ENCODE peak calls at places on chromosomes 7 and 10, in four cellular contexts. G is testis, Q is ovary, B is RWPE2. A is an unnamed sample.

GRCh38 chr7:30511973-30512662 is 7.5 kb upstream of the GGCT start:
- DNase-seq in B (no peak), G (no peak), Q (no peak), A (no peak)

GRCh38 chr10:78196964-78197363 is 163.3 kb downstream of the RPS24 start:
- DNase-seq in G (no peak), B (peak), Q (no peak), A (peak)

GRCh38 chr7:101987494-101987893 is 170.1 kb downstream of the CUX1 start:
- DNase-seq in G (no peak), Q (no peak), B (no peak), A (no peak)

GRCh38 chr7:16648551-16648950 is 2.6 kb downstream of the BZW2 start:
- DNase-seq in B (no peak), G (no peak), Q (no peak), A (no peak)

GRCh38 chr10:131576341-131577177 is 265.0 kb upstream of the TCERG1L start:
- DNase-seq in G (no peak), Q (no peak), B (no peak), A (no peak)

GRCh38 chr10:10824611-10825148 is 193.0 kb upstream of the CELF2 start:
- DNase-seq in B (no peak), G (peak), Q (peak), A (peak)

GRCh38 chr10:29608476-29609301 is 26.1 kb downstream of the SVIL start:
- DNase-seq in G (peak), Q (peak), B (no peak), A (no peak)

GRCh38 chr10:97743169-97743945 is 6.4 kb downstream of the ZFYVE27 start:
- DNase-seq in B (no peak), Q (no peak), G (no peak), A (no peak)

GRCh38 chr10:121080324-121080807 is 229.2 kb downstream of the WDR11 start:
- DNase-seq in Q (no peak), B (no peak), G (peak), A (peak)

GRCh38 chr7:128155100-128155763 is 85.8 kb upstream of the LEP start:
- DNase-seq in B (no peak), G (no peak), Q (no peak), A (no peak)

GRCh38 chr10:47282657-47283018 is 17.4 kb upstream of the GDF10 start:
- DNase-seq in G (no peak), B (no peak), Q (no peak), A (no peak)

GRCh38 chr10:9222917-9223316 is 1168.4 kb downstream of the GATA3 start:
- DNase-seq in B (no peak), G (no peak), Q (no peak), A (peak)

GRCh38 chr10:61923210-61924024 is 21.9 kb downstream of the ARID5B start:
- DNase-seq in G (no peak), B (no peak), Q (no peak), A (peak)

GRCh38 chr10:13728898-13729535 is 142.3 kb downstream of the PRPF18 start:
- DNase-seq in B (no peak), Q (no peak), G (no peak), A (no peak)

GRCh38 chr7:48089415-48089975 is 430 bp downstream of the UPP1 start:
- DNase-seq in B (no peak), G (peak), Q (peak), A (no peak)

GRCh38 chr10:59268460-59268859 is 92.0 kb downstream of the PHYHIPL start:
- DNase-seq in G (peak), Q (no peak), B (no peak), A (no peak)

GRCh38 chr7:152865011-152865410 is 105.5 kb downstream of the ACTR3B start:
- DNase-seq in B (no peak), Q (no peak), G (no peak), A (no peak)

GRCh38 chr10:10991144-10991543 is 26.5 kb upstream of the CELF2 start:
- DNase-seq in B (no peak), G (no peak), Q (no peak), A (no peak)

GRCh38 chr10:11683529-11684320 is 58.5 kb upstream of the ECHDC3 start:
- DNase-seq in Q (no peak), G (no peak), B (no peak), A (no peak)

GRCh38 chr10:91006001-91006751 is 85.3 kb upstream of the ANKRD1 start:
- DNase-seq in Q (peak), B (no peak), G (peak), A (peak)

DNA sequence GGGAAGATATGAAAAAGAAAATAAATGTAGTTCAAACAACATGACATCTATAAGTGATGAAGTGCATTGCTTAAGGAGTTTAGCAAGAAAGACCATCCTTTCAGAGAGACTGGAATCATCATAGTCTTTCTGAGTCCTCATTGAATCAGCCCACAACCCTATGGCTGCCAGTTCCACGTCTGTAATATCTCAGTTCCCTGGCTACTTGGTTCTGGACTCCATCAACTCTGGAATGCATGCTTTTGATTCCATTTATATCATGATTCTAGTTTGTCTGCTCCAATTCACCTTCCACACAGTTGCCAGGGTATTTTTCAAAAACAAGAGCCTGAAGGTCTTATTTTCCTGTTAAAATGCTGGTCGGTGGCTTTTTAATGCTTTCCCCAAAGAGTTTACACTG is 126.4 kb upstream of the MDFIC start:
- DNase-seq in G (no peak), B (no peak), Q (no peak), A (no peak)
- H3K4me3 ChIP-seq in G (no peak), B (no peak), Q (no peak), A (no peak)

DNA sequence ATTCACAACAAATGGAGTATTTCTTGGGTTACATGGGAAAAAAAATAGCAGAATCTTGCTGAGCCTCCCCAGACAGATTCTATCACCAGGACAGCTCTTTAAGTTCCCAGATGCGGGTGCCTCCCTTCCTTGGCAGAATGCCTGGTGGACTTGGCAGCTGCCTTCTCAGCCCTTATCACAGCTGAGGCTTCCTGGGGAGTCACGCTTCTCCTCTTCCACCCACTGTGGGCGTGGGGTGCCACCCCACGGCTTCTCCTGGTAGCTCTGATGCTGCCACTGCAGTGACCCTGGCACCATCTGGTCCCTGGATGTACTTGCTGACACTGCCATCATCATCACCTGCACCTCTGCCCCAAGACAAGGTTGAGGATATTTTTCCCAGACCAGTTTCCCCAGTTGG is 16.2 kb upstream of the NME8 start:
- DNase-seq in Q (peak), G (peak), B (peak), A (peak)
- TF ChIP-seq CTCF in Q (no peak), G (peak), B (peak), A (no peak)

GRCh38 chr10:102403115-102403514 is 7.6 kb downstream of the NFKB2 start:
- DNase-seq in G (no peak), B (no peak), Q (no peak), A (no peak)

GRCh38 chr10:102402512-102402896 is 7.0 kb downstream of the NFKB2 start:
- DNase-seq in B (no peak), Q (no peak), G (no peak), A (no peak)

GRCh38 chr10:102405632-102406031 is 10.1 kb downstream of the NFKB2 start:
- DNase-seq in Q (no peak), G (no peak), B (no peak), A (no peak)

GRCh38 chr10:102405108-102405561 is 9.6 kb downstream of the NFKB2 start:
- DNase-seq in Q (no peak), G (no peak), B (no peak), A (no peak)

GRCh38 chr10:102404361-102405107 is 9.0 kb downstream of the NFKB2 start:
- DNase-seq in Q (no peak), G (no peak), B (no peak), A (no peak)
- H3K4me3 ChIP-seq in Q (no peak), G (no peak), B (no peak), A (no peak)

GRCh38 chr7:116807011-116807560 is 55.3 kb upstream of the CAPZA2 start:
- DNase-seq in B (no peak), G (no peak), Q (no peak), A (no peak)
- TF ChIP-seq CTCF in B (no peak), G (no peak), Q (no peak), A (no peak)

GRCh38 chr7:24842029-24842428 is 84.8 kb upstream of the GSDME start:
- DNase-seq in Q (no peak), G (no peak), B (no peak), A (no peak)

GRCh38 chr7:24840543-24840942 is 83.3 kb upstream of the GSDME start:
- DNase-seq in G (no peak), B (no peak), Q (no peak), A (no peak)

GRCh38 chr7:24847754-24848153 is 90.5 kb upstream of the GSDME start:
- DNase-seq in Q (no peak), B (no peak), G (no peak), A (no peak)

GRCh38 chr7:24842449-24843241 is 85.4 kb upstream of the GSDME start:
- DNase-seq in B (no peak), G (no peak), Q (no peak), A (peak)

DNA sequence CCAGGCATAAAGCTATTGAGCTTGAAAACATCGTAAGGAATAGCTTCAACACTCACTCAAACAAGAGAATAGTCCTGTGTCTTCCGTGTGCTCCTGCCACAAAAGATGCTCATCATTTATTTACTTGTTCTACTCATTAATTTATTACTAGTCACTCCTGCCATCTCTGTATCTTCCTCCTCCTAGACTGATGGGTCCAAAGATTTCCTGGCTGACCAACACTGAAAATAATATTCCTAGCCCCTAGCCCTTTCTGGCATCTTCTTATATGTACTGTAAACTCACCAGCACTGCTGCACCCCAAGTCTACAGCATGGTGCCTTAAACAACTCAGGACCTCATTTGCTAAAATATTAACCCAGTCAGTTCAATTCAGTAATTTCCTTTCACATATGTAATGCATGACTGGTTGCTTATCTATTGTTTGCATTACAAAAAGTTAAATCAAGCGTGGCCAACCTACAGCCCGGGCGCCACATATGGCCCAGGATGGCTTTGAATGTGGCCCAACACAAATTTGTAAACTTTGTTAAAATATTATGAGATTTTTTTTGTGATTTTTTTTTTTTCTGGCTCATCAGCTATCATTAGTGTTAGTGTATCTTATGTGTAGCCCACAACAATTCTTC is 86.7 kb upstream of the GSDME start:
- DNase-seq in G (no peak), B (no peak), Q (no peak), A (no peak)
- H3K4me3 ChIP-seq in G (no peak), B (no peak), Q (no peak), A (no peak)

DNA sequence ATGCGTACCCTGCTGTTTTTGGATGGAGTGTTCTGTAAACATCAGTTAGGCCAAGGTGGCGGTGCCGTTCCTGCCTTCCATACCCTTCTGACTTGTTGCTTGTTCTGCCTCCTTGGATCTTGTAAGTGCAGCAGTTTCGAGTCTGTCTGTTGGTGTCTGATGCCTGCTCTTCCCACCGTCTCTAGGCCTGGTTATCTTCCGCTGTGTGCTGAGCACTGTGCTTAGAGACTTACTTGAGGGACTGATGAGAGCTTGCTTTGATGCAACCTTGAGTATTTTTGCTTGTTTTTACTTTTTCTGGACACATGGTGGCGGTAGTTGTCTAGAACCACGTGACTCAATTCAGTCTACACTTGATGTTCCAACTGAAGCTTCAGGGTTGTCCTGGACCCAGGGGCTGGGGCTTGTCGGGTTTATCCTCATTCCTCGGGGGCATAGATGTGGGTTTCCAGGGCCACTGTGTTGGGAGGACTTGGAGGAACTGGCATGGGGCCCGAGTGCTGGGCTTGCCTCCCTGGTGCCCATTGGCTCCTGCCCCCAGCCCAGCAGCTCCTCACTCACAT is 14.4 kb upstream of the SPRN start:
- DNase-seq in G (no peak), B (no peak), Q (no peak), A (peak)
- TF ChIP-seq CTCF in G (no peak), B (peak), Q (no peak), A (peak)

A was measured in choroid plexus epithelial cell.